ENCODE peak calls at places on chromosomes 13 and 19, in six cellular contexts. U, K, O, A, J and D are unnamed samples.

GRCh38 chr19:604355-604754 is 14.7 kb downstream of the HCN2 start:
- DNase-seq in A (no peak), K (no peak), O (no peak), J (no peak), U (no peak), D (no peak)

GRCh38 chr13:38350114-38350617 is 515 bp downstream of the UFM1 start:
- DNase-seq in A (peak; percentile 19), J (no peak), U (peak; percentile 54), K (peak; percentile 56), O (peak; percentile 21), D (peak; percentile 51)

GRCh38 chr13:32228330-32229041 is 86.7 kb downstream of the ZAR1L start:
- DNase-seq in J (no peak), K (no peak), U (no peak), O (no peak), A (no peak), D (no peak)

GRCh38 chr13:101300531-101300930 is 115.8 kb downstream of the NALCN start:
- DNase-seq in K (no peak), J (no peak), O (no peak), U (no peak), A (no peak), D (no peak)

GRCh38 chr13:111384441-111385181 is 64.2 kb downstream of the TEX29 start:
- DNase-seq in K (no peak), U (no peak), A (no peak), O (no peak), J (no peak), D (no peak)

GRCh38 chr13:49821216-49821820 is 28.8 kb upstream of the KPNA3 start:
- DNase-seq in J (no peak), A (no peak), K (no peak), U (no peak), O (no peak), D (no peak)

GRCh38 chr13:44732503-44733098 is 156.5 kb upstream of the TSC22D1 start:
- DNase-seq in J (no peak), A (no peak), U (no peak), O (no peak), K (peak; percentile 56), D (peak; percentile 20)

GRCh38 chr19:50301607-50301971 is 27.6 kb downstream of the KCNC3 start:
- DNase-seq in J (no peak), O (no peak), K (no peak), A (no peak), U (no peak), D (no peak)

GRCh38 chr19:50843701-50844221 is 10.4 kb upstream of the KLK15 start:
- DNase-seq in K (no peak), A (no peak), J (no peak), O (no peak), U (no peak), D (no peak)

GRCh38 chr13:57644106-57644505 is 12.6 kb downstream of the PCDH17 start:
- DNase-seq in K (no peak), A (no peak), J (no peak), U (no peak), O (no peak), D (no peak)

GRCh38 chr13:41696163-41697003 is 239.0 kb downstream of the RGCC start:
- DNase-seq in A (peak; percentile 54), K (no peak), O (no peak), U (no peak), J (no peak), D (no peak)

GRCh38 chr13:27920677-27921420 is 1.0 kb downstream of the PDX1 start:
- DNase-seq in J (no peak), U (no peak), O (no peak), K (no peak), A (no peak), D (peak; percentile 51)

GRCh38 chr13:40895715-40896184 is 106.3 kb downstream of the SLC25A15 start:
- DNase-seq in J (no peak), U (no peak), K (no peak), A (no peak), O (no peak), D (no peak)

GRCh38 chr13:38255600-38255999 is 94.1 kb upstream of the UFM1 start:
- DNase-seq in O (no peak), K (no peak), J (no peak), A (no peak), U (no peak), D (no peak)

GRCh38 chr19:46023311-46023779 is 492 bp upstream of the PGLYRP1 start:
- DNase-seq in U (no peak), A (no peak), J (no peak), O (no peak), K (no peak), D (no peak)

GRCh38 chr19:57812201-57812600 is 2.5 kb downstream of the ZNF552 start:
- DNase-seq in J (no peak), U (no peak), A (no peak), O (no peak), K (no peak), D (no peak)

GRCh38 chr13:22964245-22964966 is 216.4 kb upstream of the SGCG start:
- DNase-seq in K (no peak), A (no peak), U (no peak), O (no peak), J (no peak), D (no peak)

GRCh38 chr13:67076378-67076777 is 153.8 kb downstream of the PCDH9 start:
- DNase-seq in U (no peak), A (no peak), J (no peak), K (no peak), O (no peak), D (no peak)

GRCh38 chr13:27334774-27335490 is 64.3 kb downstream of the RASL11A start:
- DNase-seq in O (no peak), K (no peak), U (no peak), J (no peak), A (no peak), D (no peak)

GRCh38 chr19:40607311-40607871 is 6.2 kb downstream of the LTBP4 start:
- DNase-seq in A (no peak), U (no peak), O (no peak), J (no peak), K (no peak), D (no peak)

GRCh38 chr13:22092791-22093545 is 422.1 kb downstream of the FGF9 start:
- DNase-seq in A (no peak), J (no peak), O (no peak), U (no peak), K (no peak), D (no peak)

GRCh38 chr13:92362717-92363116 is 863.9 kb upstream of the GPC6 start:
- DNase-seq in K (no peak), O (no peak), A (no peak), J (no peak), U (no peak), D (no peak)

GRCh38 chr19:7187605-7188339 is 106.4 kb downstream of the INSR start:
- DNase-seq in J (no peak), A (no peak), O (no peak), K (no peak), U (no peak), D (no peak)

GRCh38 chr13:68749801-68750200 is 1357.8 kb upstream of the ATXN8OS start:
- DNase-seq in K (no peak), A (no peak), J (no peak), O (no peak), U (no peak), D (no peak)

GRCh38 chr13:114173753-114174152 is 5.3 kb upstream of the CFAP97D2 start:
- DNase-seq in O (no peak), U (no peak), K (no peak), J (no peak), A (no peak), D (no peak)

GRCh38 chr19:33532859-33533455 is 11.4 kb upstream of the PEPD start:
- DNase-seq in A (no peak), O (no peak), U (no peak), J (no peak), K (no peak), D (peak; percentile 18)

GRCh38 chr13:62512194-62513141 is 1096.8 kb upstream of the PCDH20 start:
- DNase-seq in O (no peak), K (no peak), A (no peak), J (peak; percentile 12), U (no peak), D (peak; percentile 49)

GRCh38 chr19:45172611-45173208 is 5.3 kb downstream of the TRAPPC6A start:
- DNase-seq in A (no peak), O (no peak), U (no peak), K (no peak), J (no peak), D (no peak)

GRCh38 chr13:22121340-22121739 is 450.5 kb downstream of the FGF9 start:
- DNase-seq in A (no peak), K (no peak), O (no peak), U (no peak), J (no peak), D (no peak)

GRCh38 chr19:36120092-36120983 is 5.1 kb downstream of the TBCB start:
- DNase-seq in U (no peak), O (no peak), K (no peak), A (no peak), J (no peak), D (no peak)

GRCh38 chr19:39403331-39404312 is 3.0 kb upstream of the ZFP36 start:
- DNase-seq in K (peak; percentile 100), A (peak; percentile 100), O (peak; percentile 96), U (peak; percentile 100), J (peak; percentile 46), D (peak; percentile 75)

GRCh38 chr13:110676511-110677204 is 29.3 kb downstream of the CARS2 start:
- DNase-seq in J (no peak), A (no peak), U (no peak), O (no peak), K (no peak), D (no peak)

GRCh38 chr19:48739835-48740704 is at the start of gene RASIP1:
- DNase-seq in K (no peak), J (no peak), U (no peak), A (no peak), O (no peak), D (no peak)